ENCODE peak calls at places on chromosomes 7 and 10, in six cellular contexts. K is stimulated activated CD4-positive, alpha-beta T cell treated with anti-CD3 and anti-CD28 coated beads, Interleukin-15, amount 100 ng/mL, for 1 hour; G is activated effector memory CD4-positive, alpha-beta T cell treated with Interleukin-2 at 50 U/mL for 16 hours; A is MCF 10A; L is left ventricle myocardium superior; M is memory B cell. N is an unnamed sample.
A peak's percentile ranks its signal among the peaks of the same experiment; 100 is the strongest.

GRCh38 chr7:73885975-73886798 is 25.2 kb downstream of the TMEM270 start:
- DNase-seq in K (no peak), G (no peak), A (no peak), L (peak; percentile 79), M (no peak), N (peak; percentile 73)

GRCh38 chr7:12564996-12565764 is 5.3 kb upstream of the SCIN start:
- DNase-seq in K (no peak), G (no peak), A (peak; percentile 31), L (no peak), M (no peak), N (no peak)

GRCh38 chr7:152411389-152411788 is 24.4 kb downstream of the KMT2C start:
- DNase-seq in K (no peak), G (no peak), A (no peak), L (no peak), M (no peak), N (no peak)

GRCh38 chr7:23709081-23709746 is 805 bp upstream of the STK31 start:
- DNase-seq in K (no peak), G (no peak), A (no peak), L (no peak), M (no peak), N (no peak)

GRCh38 chr10:10498781-10499180 is 518.9 kb upstream of the CELF2 start:
- DNase-seq in K (no peak), G (no peak), A (peak; percentile 58), L (no peak), M (no peak), N (no peak)

GRCh38 chr10:94012834-94013830 is 19.4 kb downstream of the PLCE1 start:
- DNase-seq in K (no peak), G (no peak), A (no peak), L (no peak), M (no peak), N (no peak)

GRCh38 chr10:78579995-78580394 is 488.8 kb upstream of the ZMIZ1 start:
- DNase-seq in K (no peak), G (no peak), A (peak; percentile 29), L (peak; percentile 87), M (no peak), N (peak; percentile 78)

GRCh38 chr7:21497072-21497471 is 45.8 kb upstream of the DNAH11 start:
- DNase-seq in K (no peak), G (no peak), A (peak; percentile 18), L (no peak), M (no peak), N (no peak)

GRCh38 chr7:154167807-154168206 is 115.6 kb downstream of the DPP6 start:
- DNase-seq in K (no peak), G (no peak), A (no peak), L (no peak), M (no peak), N (no peak)

N was measured in left ventricle myocardium inferior.